ENCODE peak calls at places on chromosomes 12 and 14, in seven cellular contexts. A is HFFc6; U is activated CD8-positive, alpha-beta T cell treated with anti-CD3 and anti-CD28 coated beads, Interleukin-2, amount 10 ng/mL, durations not matched to agents 7 days and 5 days; X is endothelial cell; H is activated T-cell treated with anti-CD3 and anti-CD28 coated beads, Interleukin-2, amount 50 U/mL, for 72 hours; R is NB4; N is K562. T is an unnamed sample.

GRCh38 chr12:103986823-103987222 is 21.2 kb downstream of the TDG start:
- DNase-seq in A (peak; percentile 85), U (no peak), X (no peak), H (no peak), R (no peak), N (no peak), T (no peak)

GRCh38 chr12:4009979-4010704 is 136.9 kb upstream of the PARP11 start:
- DNase-seq in A (no peak), U (no peak), X (no peak), H (no peak), R (no peak), N (no peak), T (no peak)

GRCh38 chr12:59700145-59700435 is 104.3 kb downstream of the SLC16A7 start:
- DNase-seq in A (no peak), U (no peak), X (no peak), H (no peak), R (no peak), N (no peak), T (no peak)

GRCh38 chr12:116535241-116535640 is 23.9 kb upstream of the MAP1LC3B2 start:
- DNase-seq in A (no peak), U (no peak), X (no peak), H (no peak), R (no peak), N (no peak), T (no peak)

GRCh38 chr12:67645571-67645970 is 3.0 kb upstream of the DYRK2 start:
- DNase-seq in A (peak; percentile 67), U (no peak), X (no peak), H (no peak), R (no peak), N (no peak), T (no peak)

GRCh38 chr14:99774204-99774497 is 19.1 kb upstream of the EML1 start:
- DNase-seq in A (no peak), U (no peak), X (no peak), H (no peak), R (no peak), N (no peak), T (no peak)

GRCh38 chr14:103127861-103128598 is 4.8 kb downstream of the TNFAIP2 start:
- DNase-seq in A (no peak), U (no peak), X (no peak), H (no peak), R (no peak), N (no peak), T (no peak)

GRCh38 chr14:33435911-33436310 is 497.2 kb downstream of the NPAS3 start:
- DNase-seq in A (peak; percentile 42), U (no peak), X (no peak), H (peak; percentile 10), R (no peak), N (no peak), T (no peak)

GRCh38 chr14:74190910-74191575 is 48.2 kb upstream of the VSX2 start:
- DNase-seq in A (no peak), U (no peak), X (no peak), H (no peak), R (no peak), N (no peak), T (no peak)

GRCh38 chr12:29681370-29681769 is 102.4 kb downstream of the TMTC1 start:
- DNase-seq in A (no peak), U (no peak), X (no peak), H (no peak), R (no peak), N (no peak), T (no peak)

GRCh38 chr14:31159682-31160296 is 47.8 kb downstream of the HECTD1 start:
- DNase-seq in A (peak; percentile 73), U (no peak), X (no peak), H (no peak), R (no peak), N (no peak), T (no peak)

GRCh38 chr12:131642101-131642540 is 68.8 kb upstream of the SFSWAP start:
- DNase-seq in A (no peak), U (no peak), X (no peak), H (no peak), R (peak; percentile 46), N (peak; percentile 95), T (no peak)

GRCh38 chr12:58920102-58920955 is at the start of gene LRIG3:
- DNase-seq in A (peak; percentile 80), U (peak; percentile 23), X (peak; percentile 89), H (peak; percentile 31), R (no peak), N (peak; percentile 20), T (no peak)

GRCh38 chr12:69738351-69739286 is at the start of gene RAB3IP:
- DNase-seq in A (peak; percentile 37), U (peak; percentile 93), X (peak; percentile 92), H (peak; percentile 93), R (peak; percentile 90), N (peak; percentile 99), T (peak; percentile 91)

GRCh38 chr12:124861492-124861891 is 2.2 kb downstream of the SCARB1 start:
- DNase-seq in A (no peak), U (no peak), X (no peak), H (no peak), R (no peak), N (peak; percentile 78), T (no peak)

GRCh38 chr12:85865905-85866304 is 8.2 kb upstream of the NTS start:
- DNase-seq in A (no peak), U (no peak), X (no peak), H (no peak), R (no peak), N (no peak), T (no peak)

GRCh38 chr14:42480235-42480634 is 873.6 kb downstream of the LRFN5 start:
- DNase-seq in A (no peak), U (no peak), X (no peak), H (no peak), R (no peak), N (no peak), T (no peak)

GRCh38 chr14:30998100-30998706 is 27.2 kb upstream of the AP4S1 start:
- DNase-seq in A (no peak), U (no peak), X (no peak), H (no peak), R (no peak), N (no peak), T (no peak)

GRCh38 chr12:103279444-103279843 is 216.3 kb downstream of the C12orf42 start:
- DNase-seq in A (no peak), U (peak; percentile 23), X (no peak), H (peak; percentile 7), R (no peak), N (no peak), T (no peak)

GRCh38 chr12:92952394-92952793 is 23.3 kb upstream of the EEA1 start:
- DNase-seq in A (no peak), U (no peak), X (no peak), H (no peak), R (no peak), N (no peak), T (no peak)

GRCh38 chr14:37172024-37172869 is at the start of gene SLC25A21:
- DNase-seq in A (peak; percentile 71), U (no peak), X (peak; percentile 72), H (peak; percentile 3), R (no peak), N (peak; percentile 63), T (no peak)

GRCh38 chr14:61659582-61659981 is 35.7 kb upstream of the HIF1A start:
- DNase-seq in A (no peak), U (no peak), X (no peak), H (no peak), R (peak; percentile 27), N (no peak), T (no peak)

GRCh38 chr14:45891417-45892080 is 638.5 kb upstream of the MIS18BP1 start:
- DNase-seq in A (no peak), U (no peak), X (no peak), H (no peak), R (peak; percentile 1), N (no peak), T (no peak)

GRCh38 chr12:6226002-6226700 is 26.0 kb downstream of the CD9 start:
- DNase-seq in A (no peak), U (no peak), X (no peak), H (no peak), R (peak; percentile 83), N (no peak), T (no peak)

GRCh38 chr12:128455849-128456248 is 188.9 kb downstream of the TMEM132C start:
- DNase-seq in A (no peak), U (no peak), X (no peak), H (no peak), R (no peak), N (no peak), T (no peak)

GRCh38 chr12:39971348-39971747 is 134.5 kb downstream of the SLC2A13 start:
- DNase-seq in A (no peak), U (no peak), X (no peak), H (no peak), R (no peak), N (no peak), T (no peak)

GRCh38 chr12:2999265-2999841 is 40.2 kb downstream of the TEAD4 start:
- DNase-seq in A (no peak), U (no peak), X (no peak), H (no peak), R (no peak), N (peak; percentile 82), T (no peak)

GRCh38 chr12:78447373-78447772 is 417.2 kb upstream of the SYT1 start:
- DNase-seq in A (no peak), U (no peak), X (no peak), H (no peak), R (no peak), N (no peak), T (no peak)

GRCh38 chr14:72961579-72962335 is 35.5 kb downstream of the DCAF4 start:
- DNase-seq in A (peak; percentile 25), U (no peak), X (no peak), H (no peak), R (no peak), N (no peak), T (no peak)

GRCh38 chr14:59101441-59101840 is 87.0 kb upstream of the DAAM1 start:
- DNase-seq in A (no peak), U (no peak), X (no peak), H (no peak), R (no peak), N (no peak), T (no peak)

GRCh38 chr12:110256780-110257431 is 24.1 kb upstream of the ATP2A2 start:
- DNase-seq in A (no peak), U (no peak), X (no peak), H (no peak), R (peak; percentile 75), N (no peak), T (no peak)

GRCh38 chr12:47839214-47839613 is 19.5 kb upstream of the HDAC7 start:
- DNase-seq in A (no peak), U (no peak), X (no peak), H (no peak), R (no peak), N (no peak), T (no peak)

GRCh38 chr14:98864211-98864610 is 407.8 kb downstream of the BCL11B start:
- DNase-seq in A (no peak), U (no peak), X (no peak), H (no peak), R (no peak), N (no peak), T (no peak)

GRCh38 chr14:24335461-24336146 is 733 bp upstream of the ADCY4 start:
- DNase-seq in A (no peak), U (no peak), X (no peak), H (no peak), R (peak; percentile 49), N (no peak), T (no peak)

GRCh38 chr12:88063375-88063774 is 34.2 kb upstream of the C12orf50 start:
- DNase-seq in A (no peak), U (no peak), X (no peak), H (no peak), R (peak; percentile 21), N (no peak), T (no peak)

T was measured in activated effector memory CD4-positive, alpha-beta T cell treated with Interleukin-2 at 50 U/mL for 16 hours.